ENCODE peak calls at places on chromosomes 12 and 14, in eight cellular contexts. One of them, this sample, is unnamed.

GRCh38 chr12:5909560-5909959 is 35.5 kb downstream of the ANO2 start:
- DNase-seq in heart left ventricle: no peak
- DNase-seq in OCI-LY7: no peak
- DNase-seq in spleen: no peak
- DNase-seq in left lung: no peak
- DNase-seq in fibroblast of lung: no peak
- DNase-seq in right lobe of liver: peak; percentile 14
- DNase-seq in heart right ventricle: no peak
- DNase-seq in this sample: no peak

GRCh38 chr12:32305163-32305562 is 94.2 kb upstream of the FGD4 start:
- DNase-seq in heart left ventricle: no peak
- DNase-seq in OCI-LY7: peak; percentile 49
- DNase-seq in spleen: no peak
- DNase-seq in left lung: no peak
- DNase-seq in fibroblast of lung: peak; percentile 61
- DNase-seq in right lobe of liver: no peak
- DNase-seq in heart right ventricle: no peak
- DNase-seq in this sample: no peak

GRCh38 chr12:104263580-104264358 is 39.8 kb upstream of the EID3 start:
- DNase-seq in heart left ventricle: no peak
- DNase-seq in OCI-LY7: no peak
- DNase-seq in spleen: no peak
- DNase-seq in left lung: no peak
- DNase-seq in fibroblast of lung: peak; percentile 37
- DNase-seq in right lobe of liver: no peak
- DNase-seq in heart right ventricle: no peak
- DNase-seq in this sample: no peak

GRCh38 chr12:7439579-7440505 is 4.1 kb downstream of the CD163L1 start:
- DNase-seq in heart left ventricle: peak; percentile 71
- DNase-seq in OCI-LY7: no peak
- DNase-seq in spleen: peak; percentile 81
- DNase-seq in left lung: peak; percentile 50
- DNase-seq in fibroblast of lung: peak; percentile 56
- DNase-seq in right lobe of liver: no peak
- DNase-seq in heart right ventricle: peak; percentile 8
- DNase-seq in this sample: no peak

GRCh38 chr14:77275041-77275854 is 4.2 kb upstream of the NGB start:
- DNase-seq in heart left ventricle: no peak
- DNase-seq in OCI-LY7: no peak
- DNase-seq in spleen: peak; percentile 51
- DNase-seq in left lung: no peak
- DNase-seq in fibroblast of lung: no peak
- DNase-seq in right lobe of liver: no peak
- DNase-seq in heart right ventricle: no peak
- DNase-seq in this sample: no peak

GRCh38 chr12:4353785-4354208 is 25.7 kb downstream of the FGF23 start:
- DNase-seq in heart left ventricle: no peak
- DNase-seq in OCI-LY7: peak; percentile 45
- DNase-seq in spleen: no peak
- DNase-seq in left lung: no peak
- DNase-seq in fibroblast of lung: peak; percentile 14
- DNase-seq in right lobe of liver: no peak
- DNase-seq in heart right ventricle: no peak
- DNase-seq in this sample: no peak

GRCh38 chr12:128267246-128267622 is 264 bp downstream of the TMEM132C start:
- DNase-seq in heart left ventricle: no peak
- DNase-seq in OCI-LY7: no peak
- DNase-seq in spleen: no peak
- DNase-seq in left lung: no peak
- DNase-seq in fibroblast of lung: no peak
- DNase-seq in right lobe of liver: no peak
- DNase-seq in heart right ventricle: no peak
- DNase-seq in this sample: no peak

GRCh38 chr12:94725375-94726168 is 75.2 kb upstream of the TMCC3 start:
- DNase-seq in heart left ventricle: no peak
- DNase-seq in OCI-LY7: peak; percentile 59
- DNase-seq in spleen: no peak
- DNase-seq in left lung: no peak
- DNase-seq in fibroblast of lung: peak; percentile 63
- DNase-seq in right lobe of liver: no peak
- DNase-seq in heart right ventricle: peak; percentile 41
- DNase-seq in this sample: no peak

GRCh38 chr12:26748741-26749431 is 84.1 kb downstream of the ITPR2 start:
- DNase-seq in heart left ventricle: no peak
- DNase-seq in OCI-LY7: no peak
- DNase-seq in spleen: no peak
- DNase-seq in left lung: no peak
- DNase-seq in fibroblast of lung: peak; percentile 60
- DNase-seq in right lobe of liver: no peak
- DNase-seq in heart right ventricle: no peak
- DNase-seq in this sample: no peak

GRCh38 chr12:42326466-42327226 is 679 bp downstream of the PPHLN1 start:
- DNase-seq in heart left ventricle: no peak
- DNase-seq in OCI-LY7: peak; percentile 31
- DNase-seq in spleen: peak; percentile 78
- DNase-seq in left lung: no peak
- DNase-seq in fibroblast of lung: peak; percentile 32
- DNase-seq in right lobe of liver: no peak
- DNase-seq in heart right ventricle: no peak
- DNase-seq in this sample: no peak

GRCh38 chr12:10406725-10407124 is 2.8 kb downstream of the KLRC4 start:
- DNase-seq in heart left ventricle: no peak
- DNase-seq in OCI-LY7: peak; percentile 66
- DNase-seq in spleen: no peak
- DNase-seq in left lung: peak; percentile 37
- DNase-seq in fibroblast of lung: no peak
- DNase-seq in right lobe of liver: no peak
- DNase-seq in heart right ventricle: peak; percentile 9
- DNase-seq in this sample: no peak

GRCh38 chr14:81464253-81465001 is 64.3 kb upstream of the STON2 start:
- DNase-seq in heart left ventricle: no peak
- DNase-seq in OCI-LY7: peak; percentile 81
- DNase-seq in spleen: no peak
- DNase-seq in left lung: no peak
- DNase-seq in fibroblast of lung: peak; percentile 73
- DNase-seq in right lobe of liver: no peak
- DNase-seq in heart right ventricle: peak; percentile 63
- DNase-seq in this sample: peak; percentile 58

GRCh38 chr14:84707830-84708229 is 822.1 kb upstream of the FLRT2 start:
- DNase-seq in heart left ventricle: no peak
- DNase-seq in OCI-LY7: no peak
- DNase-seq in spleen: no peak
- DNase-seq in left lung: no peak
- DNase-seq in fibroblast of lung: no peak
- DNase-seq in right lobe of liver: no peak
- DNase-seq in heart right ventricle: no peak
- DNase-seq in this sample: no peak

GRCh38 chr14:102799684-102800562 is 22.7 kb downstream of the TRAF3 start:
- DNase-seq in heart left ventricle: no peak
- DNase-seq in OCI-LY7: no peak
- DNase-seq in spleen: no peak
- DNase-seq in left lung: no peak
- DNase-seq in fibroblast of lung: peak; percentile 43
- DNase-seq in right lobe of liver: no peak
- DNase-seq in heart right ventricle: no peak
- DNase-seq in this sample: no peak

GRCh38 chr12:131894981-131895639 is 688 bp downstream of the ULK1 start:
- DNase-seq in heart left ventricle: no peak
- DNase-seq in OCI-LY7: no peak
- DNase-seq in spleen: peak; percentile 88
- DNase-seq in left lung: no peak
- DNase-seq in fibroblast of lung: no peak
- DNase-seq in right lobe of liver: no peak
- DNase-seq in heart right ventricle: no peak
- DNase-seq in this sample: peak; percentile 16

GRCh38 chr12:5135126-5135525 is 91.4 kb downstream of the KCNA5 start:
- DNase-seq in heart left ventricle: no peak
- DNase-seq in OCI-LY7: no peak
- DNase-seq in spleen: no peak
- DNase-seq in left lung: no peak
- DNase-seq in fibroblast of lung: no peak
- DNase-seq in right lobe of liver: no peak
- DNase-seq in heart right ventricle: no peak
- DNase-seq in this sample: no peak

GRCh38 chr12:99605-100004 is 33.0 kb downstream of the IQSEC3 start:
- DNase-seq in heart left ventricle: no peak
- DNase-seq in OCI-LY7: no peak
- DNase-seq in spleen: no peak
- DNase-seq in left lung: no peak
- DNase-seq in fibroblast of lung: peak; percentile 21
- DNase-seq in right lobe of liver: no peak
- DNase-seq in heart right ventricle: no peak
- DNase-seq in this sample: no peak

GRCh38 chr14:101721951-101722661 is 39.4 kb upstream of the PPP2R5C start:
- DNase-seq in heart left ventricle: no peak
- DNase-seq in OCI-LY7: no peak
- DNase-seq in spleen: peak; percentile 87
- DNase-seq in left lung: no peak
- DNase-seq in fibroblast of lung: no peak
- DNase-seq in right lobe of liver: no peak
- DNase-seq in heart right ventricle: peak; percentile 29
- DNase-seq in this sample: peak; percentile 84

GRCh38 chr12:87427770-87428169 is 601.4 kb downstream of the C12orf50 start:
- DNase-seq in heart left ventricle: no peak
- DNase-seq in OCI-LY7: no peak
- DNase-seq in spleen: no peak
- DNase-seq in left lung: no peak
- DNase-seq in fibroblast of lung: no peak
- DNase-seq in right lobe of liver: no peak
- DNase-seq in heart right ventricle: no peak
- DNase-seq in this sample: no peak

GRCh38 chr12:104058796-104059195 is 5.5 kb upstream of the HCFC2 start:
- DNase-seq in heart left ventricle: no peak
- DNase-seq in OCI-LY7: no peak
- DNase-seq in spleen: no peak
- DNase-seq in left lung: no peak
- DNase-seq in fibroblast of lung: no peak
- DNase-seq in right lobe of liver: no peak
- DNase-seq in heart right ventricle: no peak
- DNase-seq in this sample: no peak

GRCh38 chr14:87017335-87017734 is 975.6 kb downstream of the GALC start:
- DNase-seq in heart left ventricle: no peak
- DNase-seq in OCI-LY7: no peak
- DNase-seq in spleen: no peak
- DNase-seq in left lung: no peak
- DNase-seq in fibroblast of lung: no peak
- DNase-seq in right lobe of liver: no peak
- DNase-seq in heart right ventricle: no peak
- DNase-seq in this sample: no peak

DNA sequence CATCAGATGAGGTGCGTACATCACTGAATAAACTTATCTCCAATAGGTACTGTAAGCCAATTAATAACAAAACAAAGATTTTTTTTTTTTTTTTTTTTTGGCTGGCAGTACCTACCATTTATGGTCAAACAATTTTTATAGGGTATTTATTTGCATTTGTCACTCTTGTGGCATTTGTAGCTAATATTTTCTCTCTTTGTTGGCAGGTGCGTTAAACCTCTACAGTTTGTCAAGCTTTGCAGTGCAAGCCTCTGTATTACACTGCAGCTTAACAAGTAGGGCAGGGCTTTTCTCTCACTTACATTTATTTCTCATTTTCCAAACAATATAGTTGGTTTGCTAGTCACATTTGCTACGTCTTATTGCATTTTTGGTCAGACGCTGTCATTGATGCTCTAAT is 12.3 kb downstream of the PRPF39 start:
- DNase-seq in heart left ventricle: no peak
- DNase-seq in OCI-LY7: no peak
- DNase-seq in spleen: no peak
- DNase-seq in left lung: no peak
- DNase-seq in fibroblast of lung: no peak
- DNase-seq in right lobe of liver: no peak
- DNase-seq in heart right ventricle: no peak
- DNase-seq in this sample: no peak
- H3K36me3 ChIP-seq in heart left ventricle: no peaks in the 10 kb centered on the region
- H3K36me3 ChIP-seq in OCI-LY7: peaks cover 88% of the 10 kb centered on the region
- H3K36me3 ChIP-seq in spleen: peaks cover 61% of the 10 kb centered on the region
- H3K36me3 ChIP-seq in left lung: peaks cover 62% of the 10 kb centered on the region
- H3K36me3 ChIP-seq in fibroblast of lung: peaks cover 3% of the 10 kb centered on the region
- H3K36me3 ChIP-seq in right lobe of liver: peaks cover 10% of the 10 kb centered on the region
- H3K36me3 ChIP-seq in heart right ventricle: no peaks in the 10 kb centered on the region
- H3K36me3 ChIP-seq in this sample: peaks cover 26% of the 10 kb centered on the region

GRCh38 chr12:111352300-111352993 is 16.4 kb downstream of the PHETA1 start:
- DNase-seq in heart left ventricle: no peak
- DNase-seq in OCI-LY7: no peak
- DNase-seq in spleen: peak; percentile 52
- DNase-seq in left lung: no peak
- DNase-seq in fibroblast of lung: no peak
- DNase-seq in right lobe of liver: no peak
- DNase-seq in heart right ventricle: no peak
- DNase-seq in this sample: no peak
- H3K9me3 ChIP-seq in heart left ventricle: no peaks in the 10 kb centered on the region
- H3K9me3 ChIP-seq in OCI-LY7: peaks cover 10% of the 10 kb centered on the region
- H3K9me3 ChIP-seq in spleen: peaks cover 8% of the 10 kb centered on the region
- H3K9me3 ChIP-seq in left lung: no peaks in the 10 kb centered on the region
- H3K9me3 ChIP-seq in fibroblast of lung: no peaks in the 10 kb centered on the region
- H3K9me3 ChIP-seq in right lobe of liver: no peaks in the 10 kb centered on the region
- H3K9me3 ChIP-seq in heart right ventricle: no peaks in the 10 kb centered on the region
- H3K9me3 ChIP-seq in this sample: no peaks in the 10 kb centered on the region

GRCh38 chr14:24237463-24237955 is 4.8 kb downstream of the GMPR2 start:
- DNase-seq in heart left ventricle: no peak
- DNase-seq in OCI-LY7: no peak
- DNase-seq in spleen: no peak
- DNase-seq in left lung: no peak
- DNase-seq in fibroblast of lung: no peak
- DNase-seq in right lobe of liver: peak; percentile 11
- DNase-seq in heart right ventricle: no peak
- DNase-seq in this sample: no peak

GRCh38 chr14:24234095-24235020 is 1.6 kb downstream of the GMPR2 start:
- DNase-seq in heart left ventricle: no peak
- DNase-seq in OCI-LY7: no peak
- DNase-seq in spleen: no peak
- DNase-seq in left lung: no peak
- DNase-seq in fibroblast of lung: no peak
- DNase-seq in right lobe of liver: no peak
- DNase-seq in heart right ventricle: no peak
- DNase-seq in this sample: no peak

GRCh38 chr14:24236689-24237462 is 4.1 kb downstream of the GMPR2 start:
- DNase-seq in heart left ventricle: no peak
- DNase-seq in OCI-LY7: no peak
- DNase-seq in spleen: no peak
- DNase-seq in left lung: no peak
- DNase-seq in fibroblast of lung: no peak
- DNase-seq in right lobe of liver: peak; percentile 20
- DNase-seq in heart right ventricle: no peak
- DNase-seq in this sample: no peak

GRCh38 chr14:24238123-24238522 is 4.3 kb downstream of the TINF2 start:
- DNase-seq in heart left ventricle: no peak
- DNase-seq in OCI-LY7: no peak
- DNase-seq in spleen: peak; percentile 62
- DNase-seq in left lung: no peak
- DNase-seq in fibroblast of lung: no peak
- DNase-seq in right lobe of liver: peak; percentile 29
- DNase-seq in heart right ventricle: no peak
- DNase-seq in this sample: no peak

GRCh38 chr14:24235804-24236688 is 3.3 kb downstream of the GMPR2 start:
- DNase-seq in heart left ventricle: no peak
- DNase-seq in OCI-LY7: no peak
- DNase-seq in spleen: peak; percentile 45
- DNase-seq in left lung: no peak
- DNase-seq in fibroblast of lung: no peak
- DNase-seq in right lobe of liver: peak; percentile 23
- DNase-seq in heart right ventricle: no peak
- DNase-seq in this sample: no peak
- H3K36me3 ChIP-seq in heart left ventricle: no peaks in the 10 kb centered on the region
- H3K36me3 ChIP-seq in OCI-LY7: peaks cover 72% of the 10 kb centered on the region
- H3K36me3 ChIP-seq in spleen: peaks cover 64% of the 10 kb centered on the region
- H3K36me3 ChIP-seq in left lung: peaks cover 59% of the 10 kb centered on the region
- H3K36me3 ChIP-seq in fibroblast of lung: peaks cover 31% of the 10 kb centered on the region
- H3K36me3 ChIP-seq in right lobe of liver: peaks cover 4% of the 10 kb centered on the region
- H3K36me3 ChIP-seq in heart right ventricle: no peaks in the 10 kb centered on the region
- H3K36me3 ChIP-seq in this sample: peaks cover 32% of the 10 kb centered on the region

GRCh38 chr14:97699026-97699425 is 901.8 kb downstream of the VRK1 start:
- DNase-seq in heart left ventricle: no peak
- DNase-seq in OCI-LY7: no peak
- DNase-seq in spleen: no peak
- DNase-seq in left lung: no peak
- DNase-seq in fibroblast of lung: no peak
- DNase-seq in right lobe of liver: no peak
- DNase-seq in heart right ventricle: no peak
- DNase-seq in this sample: no peak
- H3K9me3 ChIP-seq in heart left ventricle: no peaks in the 10 kb centered on the region
- H3K9me3 ChIP-seq in OCI-LY7: no peaks in the 10 kb centered on the region
- H3K9me3 ChIP-seq in spleen: no peaks in the 10 kb centered on the region
- H3K9me3 ChIP-seq in left lung: no peaks in the 10 kb centered on the region
- H3K9me3 ChIP-seq in fibroblast of lung: no peaks in the 10 kb centered on the region
- H3K9me3 ChIP-seq in right lobe of liver: no peaks in the 10 kb centered on the region
- H3K9me3 ChIP-seq in heart right ventricle: no peaks in the 10 kb centered on the region
- H3K9me3 ChIP-seq in this sample: no peaks in the 10 kb centered on the region

This sample was measured in CD8-positive, alpha-beta T cell.